ENCODE peak calls at places on chromosomes 12 and 14, in five cellular contexts. Q, K, A, D and Y are unnamed samples.

GRCh38 chr14:77645520-77646230 is 29.2 kb upstream of the SPTLC2 start:
- DNase-seq in D (no peak), K (no peak), Q (no peak), A (no peak), Y (no peak)

GRCh38 chr12:129483494-129483893 is 420.3 kb downstream of the TMEM132D start:
- DNase-seq in D (no peak), Q (no peak), K (no peak), A (no peak), Y (no peak)

GRCh38 chr12:96465896-96466295 is 23.5 kb upstream of the CFAP54 start:
- DNase-seq in A (no peak), D (no peak), Q (no peak), K (no peak), Y (no peak)

GRCh38 chr14:98210045-98210678 is 1061.8 kb downstream of the BCL11B start:
- DNase-seq in Q (no peak), K (no peak), D (no peak), A (no peak), Y (no peak)

GRCh38 chr12:93191956-93192355 is 185.8 kb upstream of the NUDT4 start:
- DNase-seq in K (no peak), Q (no peak), A (no peak), D (no peak), Y (no peak)

GRCh38 chr14:64734990-64735389 is 30.8 kb downstream of the PLEKHG3 start:
- DNase-seq in D (no peak), Q (peak), A (no peak), K (no peak), Y (no peak)

GRCh38 chr12:101566318-101566717 is 28.5 kb upstream of the MYBPC1 start:
- DNase-seq in D (no peak), A (no peak), K (no peak), Q (no peak), Y (no peak)

GRCh38 chr14:106107703-106108102 is 581.3 kb downstream of the TMEM121 start:
- DNase-seq in Q (no peak), D (no peak), A (no peak), K (no peak), Y (no peak)

GRCh38 chr12:101698782-101699347 is 1.4 kb downstream of the CHPT1 start:
- DNase-seq in D (no peak), A (no peak), Q (no peak), K (peak), Y (no peak)

GRCh38 chr12:56161677-56162351 is 3.7 kb downstream of the MYL6 start:
- DNase-seq in A (no peak), Q (no peak), K (no peak), D (no peak), Y (no peak)

GRCh38 chr12:82665142-82665923 is 21.4 kb upstream of the TMTC2 start:
- DNase-seq in A (no peak), Q (no peak), D (no peak), K (no peak), Y (no peak)

GRCh38 chr12:13631873-13632272 is 349.5 kb downstream of the GRIN2B start:
- DNase-seq in A (no peak), K (no peak), D (no peak), Q (no peak), Y (no peak)

GRCh38 chr12:105820407-105821140 is 318.2 kb downstream of the NUAK1 start:
- DNase-seq in D (peak), K (no peak), Q (no peak), A (no peak), Y (no peak)

GRCh38 chr12:68932123-68932700 is 759 bp downstream of the CPM start:
- DNase-seq in K (no peak), D (peak), Q (no peak), A (no peak), Y (no peak)

GRCh38 chr12:57726884-57727757 is 11.4 kb downstream of the AGAP2 start:
- DNase-seq in D (peak), A (peak), Q (peak), K (peak), Y (no peak)

GRCh38 chr12:119258149-119258548 is 76.4 kb upstream of the CCDC60 start:
- DNase-seq in A (no peak), D (no peak), Q (no peak), K (peak), Y (no peak)

GRCh38 chr12:67648306-67649164 is at the start of gene DYRK2:
- DNase-seq in K (peak), Q (peak), D (peak), A (peak), Y (peak)

GRCh38 chr14:69842671-69843407 is 36.4 kb upstream of the SMOC1 start:
- DNase-seq in Q (no peak), K (no peak), A (no peak), D (no peak), Y (no peak)

GRCh38 chr12:69885656-69886055 is 60.6 kb downstream of the MYRFL start:
- DNase-seq in K (no peak), Q (no peak), D (no peak), A (no peak), Y (no peak)

GRCh38 chr12:111056618-111057521 is 136.5 kb upstream of the MYL2 start:
- DNase-seq in A (no peak), K (no peak), D (peak), Q (no peak), Y (no peak)

GRCh38 chr14:35342160-35343010 is 50.2 kb downstream of the PSMA6 start:
- DNase-seq in A (no peak), D (no peak), K (no peak), Q (peak), Y (no peak)

GRCh38 chr12:70576341-70577282 is 60.6 kb downstream of the PTPRB start:
- DNase-seq in K (no peak), D (no peak), Q (no peak), A (no peak), Y (no peak)

GRCh38 chr12:127081058-127081457 is 1185.9 kb upstream of the TMEM132C start:
- DNase-seq in K (no peak), D (no peak), Q (no peak), A (no peak), Y (no peak)

GRCh38 chr12:127078577-127079350 is 1188.2 kb upstream of the TMEM132C start:
- DNase-seq in D (no peak), Q (no peak), A (no peak), K (no peak), Y (no peak)

GRCh38 chr12:127075981-127076380 is 1191.0 kb upstream of the TMEM132C start:
- DNase-seq in Q (no peak), A (no peak), K (no peak), D (no peak), Y (no peak)

GRCh38 chr12:127079636-127080035 is 1187.3 kb upstream of the TMEM132C start:
- DNase-seq in K (no peak), Q (no peak), A (no peak), D (no peak), Y (no peak)

DNA sequence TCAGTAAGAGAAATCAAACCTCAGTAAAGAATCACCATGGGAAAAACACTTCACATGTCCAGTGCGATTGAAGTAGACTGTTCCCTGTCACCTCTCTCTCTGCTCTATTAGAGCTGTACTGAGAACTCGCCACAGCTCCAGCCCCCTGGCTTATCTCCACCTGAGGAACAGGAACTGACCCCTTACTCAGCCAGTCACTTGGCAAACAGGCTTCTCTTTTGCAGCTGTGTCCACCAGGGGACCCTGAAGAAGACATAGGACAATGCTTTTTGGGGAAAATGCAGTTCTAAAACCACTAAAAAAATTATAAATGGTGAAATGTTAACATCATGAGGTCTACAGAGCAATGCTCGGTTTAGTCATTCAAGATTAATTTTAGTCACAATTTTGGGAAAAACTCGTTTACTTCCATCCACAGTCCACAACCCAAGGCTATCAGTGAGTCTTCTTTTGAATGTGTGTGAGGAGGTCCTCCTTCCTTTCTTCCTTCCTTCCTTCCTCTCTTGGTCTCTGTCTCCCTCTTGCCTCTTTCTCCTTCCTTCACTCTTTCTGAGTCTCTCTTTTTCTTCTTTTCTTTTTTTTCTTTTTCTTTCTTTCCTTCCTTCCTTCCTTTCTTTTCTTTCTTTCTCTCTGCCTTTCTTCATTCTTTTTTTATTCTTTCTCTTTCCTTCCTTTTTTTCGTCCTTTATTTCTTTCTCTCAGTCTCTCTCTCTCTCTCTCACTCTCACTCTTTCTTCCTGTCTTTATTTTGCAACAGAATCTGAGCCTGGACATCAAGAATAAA is 1189.5 kb upstream of the TMEM132C start:
- DNase-seq in K (no peak), Q (no peak), A (no peak), D (no peak), Y (no peak)
- TF ChIP-seq CTCF in K (peak), Q (no peak), A (no peak), D (no peak), Y (no peak)

DNA sequence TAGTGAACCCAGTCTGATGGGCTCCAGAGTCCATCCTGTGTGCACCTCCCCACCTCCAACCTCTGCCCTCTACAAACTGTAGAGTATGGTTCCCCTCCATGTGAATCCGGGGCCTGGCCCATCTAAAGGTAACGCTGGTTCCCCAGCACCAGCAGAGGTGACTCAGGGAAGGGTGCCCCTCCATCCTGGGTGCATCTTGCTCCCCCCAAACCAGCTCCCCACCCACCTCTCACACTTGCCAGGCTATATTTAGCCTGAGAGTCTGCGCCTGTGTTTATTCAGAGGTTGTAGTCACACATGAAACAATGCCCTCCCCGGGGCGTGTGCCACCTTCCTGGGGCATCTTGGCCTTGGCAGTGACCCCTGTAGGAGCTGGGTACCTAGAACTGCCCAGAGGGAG is 26.2 kb downstream of the RASAL1 start:
- DNase-seq in K (no peak), D (no peak), A (no peak), Q (no peak), Y (no peak)
- TF ChIP-seq CTCF in K (no peak), D (no peak), A (no peak), Q (no peak), Y (no peak)

GRCh38 chr12:117881517-117881916 is 87.3 kb downstream of the KSR2 start:
- DNase-seq in D (no peak), Q (no peak), A (no peak), K (no peak), Y (no peak)
- TF ChIP-seq CTCF in D (no peak), Q (no peak), A (no peak), K (no peak), Y (no peak)

DNA sequence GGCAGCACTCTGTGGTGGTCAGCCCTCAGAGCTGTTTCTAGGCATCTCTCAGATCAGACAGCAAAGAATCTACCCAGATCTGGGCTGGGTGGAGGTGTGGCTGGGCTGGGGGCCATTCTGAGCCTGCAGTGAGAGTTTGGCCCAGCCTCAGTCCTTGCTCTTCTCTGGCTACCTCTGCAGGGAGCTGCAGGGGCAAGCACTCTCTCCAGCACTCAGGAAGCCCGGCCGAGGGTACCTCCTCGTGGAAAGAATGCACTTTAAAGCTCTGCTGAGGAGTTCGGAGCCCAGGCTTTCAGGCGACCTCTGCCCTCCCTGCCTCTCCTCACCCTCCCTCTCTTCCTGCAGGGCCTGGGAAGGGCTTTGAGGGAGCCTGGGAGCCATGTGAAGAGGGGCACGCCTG is 31.2 kb downstream of the IL31 start:
- DNase-seq in K (no peak), D (no peak), A (no peak), Q (no peak), Y (no peak)
- TF ChIP-seq CTCF in K (no peak), D (no peak), A (no peak), Q (no peak), Y (no peak)

DNA sequence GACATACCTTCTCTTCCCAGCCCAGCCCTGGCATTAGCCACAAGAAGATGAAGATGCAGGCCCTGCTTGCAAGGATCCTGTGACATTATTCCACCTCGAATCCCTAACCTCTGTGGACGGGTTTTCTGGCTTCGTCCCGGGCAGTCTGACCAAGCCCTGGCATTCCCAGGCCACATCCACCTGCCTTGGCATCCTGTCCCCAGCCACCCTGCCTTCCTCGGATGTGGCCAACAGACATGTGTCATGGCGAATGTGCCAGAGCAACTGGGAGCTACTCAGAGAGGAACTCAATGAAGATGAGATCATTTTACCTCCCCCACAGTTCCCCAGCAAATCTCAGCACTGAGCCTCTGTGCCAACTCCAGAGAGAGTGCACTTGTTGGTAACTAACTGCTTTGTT is 33.5 kb upstream of the KCNA5 start:
- DNase-seq in K (no peak), A (no peak), Q (no peak), D (no peak), Y (no peak)
- TF ChIP-seq CTCF in K (no peak), A (no peak), Q (no peak), D (no peak), Y (no peak)

GRCh38 chr12:3242199-3242863 is 165.2 kb downstream of the TSPAN9 start:
- DNase-seq in K (no peak), D (peak), Q (peak), A (no peak), Y (no peak)
- TF ChIP-seq CTCF in K (no peak), D (no peak), Q (peak), A (no peak), Y (no peak)

DNA sequence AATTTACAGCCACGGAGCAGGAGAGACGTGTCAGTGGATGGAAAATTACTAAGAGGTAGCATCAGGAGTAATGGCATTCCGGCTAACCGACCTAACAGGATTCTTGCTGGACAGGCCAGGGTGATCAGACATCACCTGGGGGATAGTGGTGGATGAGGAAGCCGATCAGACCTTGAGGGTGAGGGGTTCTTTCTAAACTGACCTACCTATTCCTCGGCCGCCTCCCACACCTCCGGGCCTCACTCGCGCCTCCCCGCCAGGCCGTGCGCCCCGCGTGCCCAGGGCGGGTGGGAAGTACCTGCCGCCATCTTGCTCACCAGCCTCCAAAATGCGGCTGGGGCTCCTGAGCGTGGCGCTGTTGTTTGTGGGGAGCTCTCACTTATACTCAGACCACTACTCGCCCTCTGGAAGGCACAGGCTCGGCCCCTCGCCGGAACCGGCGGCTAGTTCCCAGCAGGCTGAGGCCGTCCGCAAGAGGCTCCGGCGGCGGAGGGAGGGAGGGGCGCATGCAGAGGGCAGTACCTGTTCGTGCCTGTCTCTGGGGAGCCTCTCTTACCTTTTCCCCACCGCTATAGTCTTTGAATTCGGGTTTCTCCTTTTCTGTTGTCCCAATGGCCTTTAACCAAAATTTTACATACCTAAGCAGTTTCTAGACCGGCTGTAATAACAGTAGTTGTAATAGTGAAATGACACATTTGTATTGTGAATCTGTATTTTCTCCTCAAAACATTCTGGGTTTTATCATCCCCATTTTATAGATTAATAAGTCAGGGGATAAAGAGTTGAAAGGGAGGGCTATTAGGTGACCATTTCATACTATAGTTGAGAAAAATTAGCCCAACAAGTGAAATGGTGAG is at the start of gene TMPRSS12:
- DNase-seq in K (no peak), A (peak), Q (no peak), D (no peak), Y (no peak)
- TF ChIP-seq CTCF in K (no peak), A (no peak), Q (no peak), D (no peak), Y (no peak)